ENCODE peak calls at places on chromosomes 12 and 14, in eight cellular contexts. L, Q, N, W, J, F, T and V are unnamed samples.

GRCh38 chr12:53221203-53222076 is 10.6 kb downstream of the RARG start:
- DNase-seq in T (peak), Q (peak), J (peak), L (peak), W (no peak), F (peak), N (peak), V (peak)

GRCh38 chr14:75274045-75274898 is 4.4 kb upstream of the FOS start:
- DNase-seq in Q (no peak), T (no peak), F (no peak), L (no peak), N (no peak), J (no peak), W (no peak), V (no peak)

GRCh38 chr12:68910128-68910527 is 22.8 kb downstream of the CPM start:
- DNase-seq in F (no peak), Q (no peak), L (peak), J (no peak), N (no peak), T (no peak), W (no peak), V (no peak)

GRCh38 chr12:114403690-114404450 is 2.1 kb downstream of the TBX5 start:
- DNase-seq in T (no peak), W (no peak), J (no peak), N (no peak), L (no peak), F (no peak), Q (peak), V (no peak)

GRCh38 chr14:52950410-52950897 is 396 bp downstream of the FERMT2 start:
- DNase-seq in F (peak), N (peak), Q (peak), J (peak), T (peak), W (peak), L (no peak), V (no peak)

GRCh38 chr12:19979584-19979983 is 388.8 kb upstream of the PDE3A start:
- DNase-seq in Q (no peak), F (no peak), N (no peak), T (no peak), J (no peak), L (no peak), W (no peak), V (no peak)

GRCh38 chr14:104780513-104781030 is 15.0 kb downstream of the AKT1 start:
- DNase-seq in Q (no peak), T (peak), N (no peak), W (no peak), J (no peak), L (no peak), F (no peak), V (no peak)

GRCh38 chr12:32235251-32235650 is 128.6 kb downstream of the BICD1 start:
- DNase-seq in Q (no peak), J (no peak), T (no peak), N (no peak), F (no peak), L (no peak), W (no peak), V (no peak)

GRCh38 chr12:121794532-121795028 is 1.1 kb upstream of the RHOF start:
- DNase-seq in L (no peak), F (peak), J (no peak), W (no peak), Q (no peak), N (no peak), T (no peak), V (peak)

GRCh38 chr14:103003351-103003615 is 54.1 kb downstream of the CDC42BPB start:
- DNase-seq in Q (no peak), T (no peak), J (no peak), N (no peak), W (no peak), F (no peak), L (no peak), V (no peak)

GRCh38 chr12:42296503-42297109 is 29.3 kb downstream of the ZCRB1 start:
- DNase-seq in W (no peak), L (peak), J (no peak), F (no peak), T (no peak), N (no peak), Q (peak), V (no peak)